ENCODE peak calls at places on chromosomes 13 and 19, in five cellular contexts. Y is SK-N-DZ, M is cardiac fibroblast, H is frontal cortex, O is astrocyte of the spinal cord. Q is an unnamed sample.

GRCh38 chr19:48630289-48631036 is 6.7 kb downstream of the DBP start:
- DNase-seq in M (peak), O (peak), Y (no peak), H (no peak), Q (no peak)

GRCh38 chr19:48735031-48735615 is 5.3 kb downstream of the RASIP1 start:
- DNase-seq in O (peak), M (no peak), Y (no peak), H (no peak), Q (no peak)

GRCh38 chr19:14102102-14102696 is 11.6 kb upstream of the SAMD1 start:
- DNase-seq in Y (no peak), M (peak), O (no peak), H (no peak), Q (no peak)

GRCh38 chr13:97274782-97275252 is 52.7 kb downstream of the MBNL2 start:
- DNase-seq in H (no peak), Y (no peak), O (peak), M (peak), Q (no peak)

GRCh38 chr19:49696865-49697264 is 5.9 kb downstream of the CPT1C start:
- DNase-seq in H (no peak), Y (no peak), O (no peak), M (no peak), Q (no peak)

GRCh38 chr19:17985037-17985818 is 18.3 kb downstream of the KCNN1 start:
- DNase-seq in H (no peak), O (no peak), Y (no peak), M (peak), Q (no peak)

GRCh38 chr19:38644719-38645118 is 2.7 kb upstream of the ACTN4 start:
- DNase-seq in Y (no peak), H (no peak), M (no peak), O (no peak), Q (no peak)

GRCh38 chr19:50333737-50334617 is 4.8 kb upstream of the KCNC3 start:
- DNase-seq in H (peak), Y (no peak), M (no peak), O (no peak), Q (no peak)

GRCh38 chr19:23795462-23795861 is 36.8 kb upstream of the ZNF681 start:
- DNase-seq in Y (no peak), M (no peak), O (no peak), H (no peak), Q (no peak)

GRCh38 chr19:5046339-5047039 is 77.6 kb downstream of the KDM4B start:
- DNase-seq in H (peak), O (peak), Y (no peak), M (peak), Q (no peak)

GRCh38 chr19:3366761-3367571 is 583 bp downstream of the NFIC start:
- DNase-seq in O (peak), M (no peak), Y (peak), H (peak), Q (no peak)

GRCh38 chr13:44306401-44307192 is 67.0 kb upstream of the SERP2 start:
- DNase-seq in O (peak), H (peak), Y (no peak), M (peak), Q (no peak)

GRCh38 chr19:23698711-23699520 is 11.9 kb upstream of the ZNF675 start:
- DNase-seq in O (no peak), H (no peak), M (no peak), Y (peak), Q (no peak)

GRCh38 chr13:27425151-27425917 is 915 bp downstream of the GTF3A start:
- DNase-seq in M (peak), H (no peak), Y (no peak), O (no peak), Q (no peak)

GRCh38 chr19:20051841-20052768 is 12.8 kb upstream of the ZNF682 start:
- DNase-seq in H (peak), Y (peak), M (peak), O (peak), Q (no peak)

GRCh38 chr13:48560657-48561337 is 27.9 kb upstream of the RCBTB2 start:
- DNase-seq in H (no peak), O (no peak), M (no peak), Y (no peak), Q (no peak)

GRCh38 chr13:23456437-23456836 is 22.9 kb upstream of the SACS start:
- DNase-seq in M (no peak), O (no peak), Y (no peak), H (no peak), Q (no peak)

GRCh38 chr13:94369862-94370491 is 109.5 kb downstream of the DCT start:
- DNase-seq in M (no peak), H (no peak), Y (no peak), O (no peak), Q (no peak)

GRCh38 chr13:51955841-51956603 is 55.2 kb downstream of the ATP7B start:
- DNase-seq in Y (no peak), M (no peak), H (no peak), O (no peak), Q (no peak)

GRCh38 chr19:10979950-10980349 is 19.1 kb downstream of the SMARCA4 start:
- DNase-seq in Y (no peak), M (no peak), O (no peak), H (peak), Q (no peak)

GRCh38 chr13:31167490-31167889 is 5.8 kb upstream of the HSPH1 start:
- DNase-seq in Y (no peak), M (peak), O (no peak), H (no peak), Q (no peak)

Q was measured in GM18507.